ENCODE peak calls at places on chromosomes 2 and 18, in six cellular contexts. One of them, this sample, is unnamed.
A peak's percentile ranks its signal among the peaks of the same experiment; 100 is the strongest.

GRCh38 chr2:44719564-44719963 is 221.9 kb upstream of the SIX3 start:
- DNase-seq in A673: no peak
- DNase-seq in GM12865: no peak
- DNase-seq in MCF 10A: no peak
- DNase-seq in coronary artery: no peak
- DNase-seq in A549: no peak
- DNase-seq in this sample: no peak

GRCh38 chr2:200308421-200309295 is 2.2 kb downstream of the SPATS2L start:
- DNase-seq in A673: no peak
- DNase-seq in GM12865: peak; percentile 11
- DNase-seq in MCF 10A: peak; percentile 40
- DNase-seq in coronary artery: no peak
- DNase-seq in A549: no peak
- DNase-seq in this sample: no peak

GRCh38 chr2:150469706-150470105 is 17.8 kb downstream of the RND3 start:
- DNase-seq in A673: no peak
- DNase-seq in GM12865: no peak
- DNase-seq in MCF 10A: no peak
- DNase-seq in coronary artery: no peak
- DNase-seq in A549: no peak
- DNase-seq in this sample: no peak

GRCh38 chr2:239853706-239854327 is 171.3 kb downstream of the NDUFA10 start:
- DNase-seq in A673: no peak
- DNase-seq in GM12865: no peak
- DNase-seq in MCF 10A: no peak
- DNase-seq in coronary artery: no peak
- DNase-seq in A549: no peak
- DNase-seq in this sample: no peak

GRCh38 chr2:39871291-39871761 is 92.3 kb upstream of the THUMPD2 start:
- DNase-seq in A673: peak; percentile 96
- DNase-seq in GM12865: no peak
- DNase-seq in MCF 10A: peak; percentile 82
- DNase-seq in coronary artery: no peak
- DNase-seq in A549: no peak
- DNase-seq in this sample: no peak

GRCh38 chr18:3924455-3924854 is 474.5 kb downstream of the TGIF1 start:
- DNase-seq in A673: no peak
- DNase-seq in GM12865: no peak
- DNase-seq in MCF 10A: no peak
- DNase-seq in coronary artery: no peak
- DNase-seq in A549: no peak
- DNase-seq in this sample: no peak

GRCh38 chr2:174748948-174749347 is 15.3 kb downstream of the CHRNA1 start:
- DNase-seq in A673: peak; percentile 62
- DNase-seq in GM12865: peak; percentile 71
- DNase-seq in MCF 10A: peak; percentile 81
- DNase-seq in coronary artery: no peak
- DNase-seq in A549: peak; percentile 54
- DNase-seq in this sample: peak; percentile 51

GRCh38 chr2:84906108-84906899 is 848 bp downstream of the TMSB10 start:
- DNase-seq in A673: peak; percentile 32
- DNase-seq in GM12865: peak; percentile 72
- DNase-seq in MCF 10A: no peak
- DNase-seq in coronary artery: no peak
- DNase-seq in A549: peak; percentile 29
- DNase-seq in this sample: peak; percentile 65

GRCh38 chr2:203935568-203935967 is 995 bp upstream of the ICOS start:
- DNase-seq in A673: no peak
- DNase-seq in GM12865: no peak
- DNase-seq in MCF 10A: no peak
- DNase-seq in coronary artery: no peak
- DNase-seq in A549: no peak
- DNase-seq in this sample: no peak

GRCh38 chr2:63050916-63051794 is 525 bp downstream of the OTX1 start:
- DNase-seq in A673: no peak
- DNase-seq in GM12865: peak; percentile 7
- DNase-seq in MCF 10A: no peak
- DNase-seq in coronary artery: no peak
- DNase-seq in A549: no peak
- DNase-seq in this sample: peak; percentile 40

GRCh38 chr18:32261003-32261402 is 71.2 kb downstream of the MEP1B start:
- DNase-seq in A673: peak; percentile 8
- DNase-seq in GM12865: no peak
- DNase-seq in MCF 10A: no peak
- DNase-seq in coronary artery: no peak
- DNase-seq in A549: no peak
- DNase-seq in this sample: no peak
- TF ChIP-seq CTCF in A673: peak; percentile 28
- TF ChIP-seq CTCF in GM12865: peak; percentile 3
- TF ChIP-seq CTCF in MCF 10A: no peak
- TF ChIP-seq CTCF in coronary artery: no peak
- TF ChIP-seq CTCF in A549: no peak
- TF ChIP-seq CTCF in this sample: no peak

GRCh38 chr18:53004798-53005197 is 664.8 kb downstream of the DCC start:
- DNase-seq in A673: peak; percentile 7
- DNase-seq in GM12865: peak; percentile 4
- DNase-seq in MCF 10A: no peak
- DNase-seq in coronary artery: no peak
- DNase-seq in A549: no peak
- DNase-seq in this sample: no peak
- TF ChIP-seq CTCF in A673: no peak
- TF ChIP-seq CTCF in GM12865: no peak
- TF ChIP-seq CTCF in MCF 10A: no peak
- TF ChIP-seq CTCF in coronary artery: no peak
- TF ChIP-seq CTCF in A549: no peak
- TF ChIP-seq CTCF in this sample: no peak

GRCh38 chr2:9206991-9207640 is 504 bp downstream of the ASAP2 start:
- DNase-seq in A673: peak; percentile 44
- DNase-seq in GM12865: peak; percentile 11
- DNase-seq in MCF 10A: peak; percentile 34
- DNase-seq in coronary artery: no peak
- DNase-seq in A549: peak; percentile 53
- DNase-seq in this sample: peak; percentile 30
- TF ChIP-seq CTCF in A673: no peak
- TF ChIP-seq CTCF in GM12865: no peak
- TF ChIP-seq CTCF in MCF 10A: no peak
- TF ChIP-seq CTCF in coronary artery: no peak
- TF ChIP-seq CTCF in A549: no peak
- TF ChIP-seq CTCF in this sample: no peak

DNA sequence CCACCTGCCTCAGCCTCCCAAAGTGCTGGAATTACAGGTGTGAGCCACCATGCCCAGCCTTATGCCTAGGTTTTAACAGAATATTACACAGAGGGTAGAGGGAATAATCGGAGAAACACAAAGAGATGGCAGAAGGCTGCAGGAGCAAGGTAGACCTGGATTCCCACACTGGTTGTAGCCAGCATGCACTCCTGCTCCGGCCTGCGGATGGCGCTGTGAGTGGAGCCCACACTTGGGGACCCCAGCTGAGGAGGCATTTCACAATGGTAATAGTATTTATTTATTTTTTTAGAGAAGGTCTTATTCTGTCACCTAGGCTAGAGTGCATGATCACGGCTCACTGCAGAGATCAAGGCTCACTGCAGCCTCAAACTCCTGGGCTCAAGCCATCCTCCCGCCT is 38.8 kb upstream of the DARS1 start:
- DNase-seq in A673: no peak
- DNase-seq in GM12865: no peak
- DNase-seq in MCF 10A: no peak
- DNase-seq in coronary artery: no peak
- DNase-seq in A549: no peak
- DNase-seq in this sample: no peak
- TF ChIP-seq CTCF in A673: no peak
- TF ChIP-seq CTCF in GM12865: no peak
- TF ChIP-seq CTCF in MCF 10A: no peak
- TF ChIP-seq CTCF in coronary artery: no peak
- TF ChIP-seq CTCF in A549: no peak
- TF ChIP-seq CTCF in this sample: no peak

GRCh38 chr2:178208336-178208735 is 14.0 kb downstream of the OSBPL6 start:
- DNase-seq in A673: no peak
- DNase-seq in GM12865: no peak
- DNase-seq in MCF 10A: no peak
- DNase-seq in coronary artery: no peak
- DNase-seq in A549: no peak
- DNase-seq in this sample: no peak

GRCh38 chr2:178204987-178205386 is 10.7 kb downstream of the OSBPL6 start:
- DNase-seq in A673: peak; percentile 80
- DNase-seq in GM12865: no peak
- DNase-seq in MCF 10A: no peak
- DNase-seq in coronary artery: no peak
- DNase-seq in A549: no peak
- DNase-seq in this sample: no peak

GRCh38 chr2:178208817-178209216 is 14.5 kb downstream of the OSBPL6 start:
- DNase-seq in A673: peak; percentile 22
- DNase-seq in GM12865: no peak
- DNase-seq in MCF 10A: no peak
- DNase-seq in coronary artery: no peak
- DNase-seq in A549: peak; percentile 25
- DNase-seq in this sample: no peak

GRCh38 chr2:178202927-178203326 is 8.6 kb downstream of the OSBPL6 start:
- DNase-seq in A673: no peak
- DNase-seq in GM12865: no peak
- DNase-seq in MCF 10A: no peak
- DNase-seq in coronary artery: no peak
- DNase-seq in A549: no peak
- DNase-seq in this sample: no peak

DNA sequence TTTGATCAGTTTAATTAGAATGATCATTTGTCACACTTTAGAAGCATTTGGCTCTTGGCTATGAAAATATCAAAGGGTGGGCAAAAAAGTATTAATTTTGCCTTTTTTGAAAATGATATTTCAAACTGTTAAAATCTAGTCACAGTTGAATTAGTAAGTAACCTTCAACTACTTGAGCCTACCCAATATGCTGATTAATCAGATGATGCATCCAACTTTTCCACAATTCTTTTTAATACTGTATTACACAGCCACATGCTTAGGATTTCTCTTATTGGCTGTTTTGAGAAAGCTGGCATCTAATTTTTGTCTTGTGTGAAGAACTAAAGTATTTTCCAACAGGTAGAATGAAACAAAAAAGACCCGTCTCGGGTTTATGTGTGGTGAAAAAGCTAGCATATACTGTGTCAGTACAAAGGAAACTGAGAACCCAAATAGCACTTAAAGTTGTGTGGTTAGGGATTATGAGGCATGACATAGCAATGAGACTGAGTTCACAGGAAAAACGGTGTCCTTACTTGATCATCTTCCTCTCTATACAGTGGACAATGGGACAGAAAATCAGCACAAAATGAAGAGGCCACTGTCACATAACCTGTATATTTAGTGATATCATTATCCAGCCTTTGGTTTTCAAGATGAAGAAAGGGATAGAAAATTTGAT is 11.7 kb downstream of the OSBPL6 start:
- DNase-seq in A673: no peak
- DNase-seq in GM12865: no peak
- DNase-seq in MCF 10A: no peak
- DNase-seq in coronary artery: no peak
- DNase-seq in A549: no peak
- DNase-seq in this sample: no peak
- TF ChIP-seq CTCF in A673: no peak
- TF ChIP-seq CTCF in GM12865: no peak
- TF ChIP-seq CTCF in MCF 10A: no peak
- TF ChIP-seq CTCF in coronary artery: no peak
- TF ChIP-seq CTCF in A549: no peak
- TF ChIP-seq CTCF in this sample: no peak

DNA sequence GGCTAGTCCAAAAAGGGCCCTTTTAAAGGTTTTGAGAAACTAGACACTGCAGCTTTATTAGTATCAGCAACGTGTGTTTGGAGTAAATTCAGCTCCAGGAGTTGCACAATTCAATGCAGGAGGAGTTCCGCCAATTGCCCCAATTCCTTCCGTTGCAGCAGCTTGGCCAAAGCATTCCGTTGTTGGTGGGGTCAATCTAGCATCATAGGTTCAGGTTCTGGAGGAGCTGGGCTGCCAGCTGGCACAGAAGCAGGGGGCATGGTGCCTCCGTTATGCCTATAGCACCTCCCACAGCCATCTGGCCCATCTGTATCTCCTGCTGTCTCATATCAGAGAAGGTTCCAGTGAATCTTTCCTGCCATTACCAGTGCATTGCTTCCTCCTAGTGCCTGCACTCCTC is 55.4 kb downstream of the REL start:
- DNase-seq in A673: no peak
- DNase-seq in GM12865: no peak
- DNase-seq in MCF 10A: no peak
- DNase-seq in coronary artery: no peak
- DNase-seq in A549: no peak
- DNase-seq in this sample: no peak
- TF ChIP-seq CTCF in A673: no peak
- TF ChIP-seq CTCF in GM12865: no peak
- TF ChIP-seq CTCF in MCF 10A: no peak
- TF ChIP-seq CTCF in coronary artery: no peak
- TF ChIP-seq CTCF in A549: no peak
- TF ChIP-seq CTCF in this sample: no peak

DNA sequence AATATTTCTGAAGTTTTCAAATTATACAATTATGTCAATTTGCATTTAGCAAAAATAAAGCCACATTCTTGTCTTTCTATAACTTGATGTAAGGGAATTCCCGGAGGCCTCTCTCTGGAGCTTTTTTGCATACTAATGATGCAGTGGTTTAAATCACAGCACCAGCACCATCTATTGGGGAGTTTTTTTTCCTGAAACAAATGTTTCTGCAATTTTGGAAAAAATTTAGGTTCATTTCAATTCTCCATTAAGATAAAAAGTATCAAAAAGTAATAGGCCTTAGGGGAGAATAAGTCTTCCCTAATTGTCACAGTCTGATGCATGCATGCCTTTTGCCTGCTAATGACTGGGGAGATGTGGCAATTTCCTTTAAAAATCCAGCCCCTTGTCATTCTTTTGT is 13.5 kb downstream of the CBLN2 start:
- DNase-seq in A673: peak; percentile 69
- DNase-seq in GM12865: no peak
- DNase-seq in MCF 10A: peak; percentile 10
- DNase-seq in coronary artery: no peak
- DNase-seq in A549: no peak
- DNase-seq in this sample: no peak
- TF ChIP-seq CTCF in A673: peak; percentile 51
- TF ChIP-seq CTCF in GM12865: no peak
- TF ChIP-seq CTCF in MCF 10A: peak; percentile 36
- TF ChIP-seq CTCF in coronary artery: no peak
- TF ChIP-seq CTCF in A549: peak; percentile 28
- TF ChIP-seq CTCF in this sample: no peak

GRCh38 chr2:735670-736218 is 58.5 kb upstream of the TMEM18 start:
- DNase-seq in A673: no peak
- DNase-seq in GM12865: no peak
- DNase-seq in MCF 10A: no peak
- DNase-seq in coronary artery: no peak
- DNase-seq in A549: no peak
- DNase-seq in this sample: peak; percentile 44
- TF ChIP-seq CTCF in A673: no peak
- TF ChIP-seq CTCF in GM12865: no peak
- TF ChIP-seq CTCF in MCF 10A: no peak
- TF ChIP-seq CTCF in coronary artery: no peak
- TF ChIP-seq CTCF in A549: no peak
- TF ChIP-seq CTCF in this sample: peak; percentile 19